ENCODE peak calls at places on chromosomes 2 and 18, in six cellular contexts. A is activated CD4-positive, alpha-beta T cell treated with anti-CD3 and anti-CD28 coated beads for 24 hours; L is T follicular helper cell; E is putamen; B is stimulated activated CD4-positive, alpha-beta T cell treated with anti-CD3 and anti-CD28 coated beads, Interleukin-12 subunit alpha, Interleukin-12 subunit beta, amount 100 ng/mL, for 24 hours; C is activated T-cell treated with anti-CD3 and anti-CD28 coated beads for 24 hours. O is an unnamed sample.

GRCh38 chr2:205687018-205687956 is 5.0 kb downstream of the NRP2 start:
- DNase-seq in C (no peak), L (no peak), B (no peak), A (no peak), E (no peak), O (no peak)

GRCh38 chr2:67462741-67463496 is 65.8 kb downstream of the ETAA1 start:
- DNase-seq in A (no peak), L (no peak), E (no peak), B (no peak), C (no peak), O (no peak)

GRCh38 chr2:230895536-230896345 is 29.3 kb downstream of the GPR55 start:
- DNase-seq in C (no peak), L (no peak), E (no peak), A (no peak), B (no peak), O (no peak)

GRCh38 chr2:85707304-85707703 is 13.1 kb downstream of the GNLY start:
- DNase-seq in E (peak; percentile 75), L (peak; percentile 27), C (peak; percentile 59), A (peak; percentile 20), B (peak; percentile 26), O (peak; percentile 89)

GRCh38 chr2:30321466-30321865 is 90.1 kb downstream of the LBH start:
- DNase-seq in A (no peak), L (no peak), E (peak; percentile 32), B (no peak), C (no peak), O (no peak)

GRCh38 chr18:23838801-23839366 is 149.6 kb downstream of the LAMA3 start:
- DNase-seq in A (no peak), C (no peak), B (no peak), E (no peak), L (no peak), O (no peak)

GRCh38 chr2:26178746-26179436 is 6.0 kb downstream of the GAREM2 start:
- DNase-seq in A (no peak), B (no peak), L (no peak), E (no peak), C (no peak), O (no peak)

GRCh38 chr18:37419272-37419671 is 146.3 kb downstream of the CELF4 start:
- DNase-seq in L (no peak), A (no peak), B (no peak), C (no peak), E (no peak), O (no peak)

GRCh38 chr18:63316612-63317555 is 2.7 kb downstream of the BCL2 start:
- DNase-seq in C (no peak), E (no peak), L (no peak), B (no peak), A (no peak), O (no peak)

GRCh38 chr2:44455877-44456276 is 94.1 kb downstream of the CAMKMT start:
- DNase-seq in E (no peak), C (no peak), L (no peak), B (no peak), A (no peak), O (no peak)

GRCh38 chr2:71477231-71477681 is 23.9 kb downstream of the DYSF start:
- DNase-seq in E (no peak), C (no peak), B (no peak), L (no peak), A (no peak), O (peak; percentile 67)

GRCh38 chr2:162002623-162003200 is 71.3 kb downstream of the DPP4 start:
- DNase-seq in C (no peak), L (no peak), A (no peak), B (no peak), E (peak; percentile 29), O (no peak)

GRCh38 chr2:75466708-75467311 is 93.9 kb downstream of the EVA1A start:
- DNase-seq in A (no peak), B (peak; percentile 3), L (no peak), C (no peak), E (no peak), O (no peak)

GRCh38 chr2:3470166-3470651 is 49.1 kb downstream of the ADI1 start:
- DNase-seq in E (no peak), B (no peak), A (no peak), C (no peak), L (no peak), O (no peak)

GRCh38 chr2:62465039-62465740 is 40.8 kb downstream of the TMEM17 start:
- DNase-seq in E (no peak), L (no peak), A (no peak), C (no peak), B (no peak), O (no peak)

GRCh38 chr2:238566001-238566645 is 139.4 kb downstream of the ASB1 start:
- DNase-seq in C (no peak), A (no peak), B (no peak), E (no peak), L (no peak), O (no peak)

GRCh38 chr2:6911721-6912120 is 5.5 kb upstream of the RNF144A start:
- DNase-seq in B (no peak), A (no peak), E (no peak), L (no peak), C (no peak), O (no peak)

GRCh38 chr2:74474899-74475298 is 2.4 kb upstream of the MRPL53 start:
- DNase-seq in E (no peak), C (no peak), L (no peak), B (no peak), A (no peak), O (no peak)

GRCh38 chr2:143955416-143956075 is 564.4 kb downstream of the ZEB2 start:
- DNase-seq in A (no peak), L (no peak), B (no peak), E (no peak), C (no peak), O (no peak)